ENCODE peak calls at places on chromosome X, in ten cellular contexts. P, B, O, R, N, F, W, C, A and M are unnamed samples.
A peak's percentile ranks its signal among the peaks of the same experiment; 100 is the strongest.

GRCh38 chrX:22652596-22652995 is 347.2 kb upstream of the DDX53 start:
- DNase-seq in P (no peak), B (peak; percentile 56), O (no peak), R (no peak), N (peak; percentile 57), F (peak; percentile 13), W (no peak), C (peak; percentile 50), A (peak; percentile 25), M (no peak)

GRCh38 chrX:45602151-45602550 is 401.5 kb upstream of the DIPK2B start:
- DNase-seq in P (no peak), B (peak; percentile 69), O (peak; percentile 26), R (no peak), N (peak; percentile 20), F (no peak), W (no peak), C (peak; percentile 30), A (peak; percentile 37), M (no peak)

GRCh38 chrX:64190136-64190740 is 15.3 kb downstream of the AMER1 start:
- DNase-seq in P (no peak), B (no peak), O (no peak), R (no peak), N (no peak), F (no peak), W (no peak), C (no peak), A (no peak), M (no peak)

GRCh38 chrX:134692990-134693389 is 34.7 kb upstream of the PLAC1 start:
- DNase-seq in P (no peak), B (peak; percentile 86), O (peak; percentile 28), R (no peak), N (peak; percentile 88), F (no peak), W (no peak), C (peak; percentile 78), A (peak; percentile 83), M (no peak)

GRCh38 chrX:20181563-20182329 is 40.1 kb upstream of the EIF1AX start:
- DNase-seq in P (no peak), B (no peak), O (no peak), R (no peak), N (no peak), F (no peak), W (no peak), C (no peak), A (no peak), M (no peak)

GRCh38 chrX:7746861-7747260 is 96.1 kb upstream of the VCX start:
- DNase-seq in P (no peak), B (peak; percentile 5), O (no peak), R (no peak), N (peak; percentile 71), F (peak; percentile 1), W (no peak), C (no peak), A (no peak), M (no peak)

GRCh38 chrX:56994375-56995270 is 718 bp downstream of the SPIN3 start:
- DNase-seq in P (no peak), B (peak; percentile 1), O (no peak), R (no peak), N (peak; percentile 8), F (no peak), W (no peak), C (peak; percentile 13), A (peak; percentile 8), M (no peak)

GRCh38 chrX:141815904-141816303 is 22.2 kb upstream of the MAGEC3 start:
- DNase-seq in P (no peak), B (no peak), O (no peak), R (no peak), N (no peak), F (no peak), W (no peak), C (no peak), A (no peak), M (no peak)

GRCh38 chrX:129493643-129494042 is 29.6 kb downstream of the SMARCA1 start:
- DNase-seq in P (no peak), B (peak; percentile 67), O (peak; percentile 49), R (no peak), N (peak; percentile 77), F (peak; percentile 21), W (no peak), C (peak; percentile 63), A (peak; percentile 35), M (no peak)

GRCh38 chrX:16444353-16444752 is 205.6 kb upstream of the S100G start:
- DNase-seq in P (no peak), B (peak; percentile 82), O (peak; percentile 69), R (no peak), N (peak; percentile 81), F (peak; percentile 90), W (no peak), C (peak; percentile 89), A (peak; percentile 56), M (no peak)

GRCh38 chrX:15686818-15687685 is 22.4 kb upstream of the CLTRN start:
- DNase-seq in P (peak; percentile 31), B (peak; percentile 41), O (peak; percentile 46), R (peak; percentile 66), N (peak; percentile 68), F (peak; percentile 78), W (peak; percentile 68), C (peak; percentile 61), A (peak; percentile 70), M (peak; percentile 32)

GRCh38 chrX:71660562-71661416 is 6.6 kb upstream of the LOC101059915 start:
- DNase-seq in P (no peak), B (no peak), O (no peak), R (no peak), N (no peak), F (no peak), W (no peak), C (no peak), A (no peak), M (no peak)

GRCh38 chrX:115968436-115969252 is 201.9 kb upstream of the AGTR2 start:
- DNase-seq in P (no peak), B (peak; percentile 30), O (no peak), R (no peak), N (peak; percentile 56), F (peak; percentile 59), W (peak; percentile 5), C (no peak), A (peak; percentile 39), M (peak; percentile 19)

GRCh38 chrX:155968106-155968714 is 29.3 kb upstream of the IL9R start:
- DNase-seq in P (no peak), B (no peak), O (no peak), R (no peak), N (no peak), F (no peak), W (no peak), C (no peak), A (no peak), M (no peak)

GRCh38 chrX:133645977-133646750 is 230.9 kb upstream of the GPC4 start:
- DNase-seq in P (no peak), B (peak; percentile 84), O (no peak), R (no peak), N (peak; percentile 93), F (peak; percentile 71), W (no peak), C (peak; percentile 53), A (peak; percentile 92), M (no peak)

GRCh38 chrX:108090474-108091265 is 672 bp downstream of the PSMD10 start:
- DNase-seq in P (no peak), B (peak; percentile 53), O (peak; percentile 61), R (no peak), N (peak; percentile 51), F (peak; percentile 19), W (no peak), C (peak; percentile 44), A (peak; percentile 40), M (no peak)

DNA sequence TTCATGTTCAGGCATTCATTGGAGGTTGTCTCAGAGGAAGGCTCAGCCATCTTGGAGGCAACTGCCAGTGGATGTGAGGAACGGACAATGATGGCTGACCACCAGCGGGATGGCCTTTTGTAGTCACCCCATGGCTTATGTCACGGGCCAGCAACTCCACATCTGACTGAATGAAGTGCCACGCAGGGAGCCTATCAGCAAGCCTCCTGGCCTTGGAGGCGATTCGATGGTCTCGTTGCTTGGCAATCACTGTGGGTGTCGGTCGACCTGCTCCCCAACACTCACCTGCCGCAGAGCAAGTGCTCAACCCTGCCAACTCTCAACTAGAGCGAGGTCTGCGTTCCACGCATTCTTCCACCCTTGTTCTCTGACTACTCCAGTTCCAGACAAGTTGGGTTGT is 7.4 kb downstream of the H2BW2 start:
- DNase-seq in P (no peak), B (no peak), O (no peak), R (no peak), N (no peak), F (no peak), W (no peak), C (no peak), A (no peak), M (no peak)
- TF ChIP-seq CTCF in P (no peak), B (no peak), O (no peak), R (no peak), N (no peak), F (no peak), W (no peak), C (no peak), A (no peak), M (no peak)

DNA sequence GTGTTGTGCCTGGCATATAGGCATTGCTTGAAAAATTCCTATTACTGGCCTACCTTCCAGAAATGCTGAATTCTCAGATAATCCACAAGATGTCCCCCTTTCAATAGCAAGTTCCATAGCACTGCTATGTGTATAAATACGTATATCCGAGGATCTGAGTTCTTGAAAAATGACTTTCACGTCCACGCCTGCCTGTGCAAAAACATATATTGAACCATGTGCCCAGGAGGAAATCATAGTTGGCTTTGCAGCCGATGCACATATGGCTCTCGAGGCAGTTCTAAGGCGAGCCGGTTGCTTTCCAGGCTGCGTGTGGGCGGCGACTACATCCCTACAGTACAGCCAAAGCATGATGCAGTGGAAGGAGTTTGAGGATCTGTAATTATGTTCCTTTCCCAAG is 55.4 kb upstream of the ESX1 start:
- DNase-seq in P (no peak), B (peak; percentile 41), O (peak; percentile 18), R (no peak), N (peak; percentile 60), F (peak; percentile 48), W (no peak), C (peak; percentile 47), A (peak; percentile 52), M (no peak)
- TF ChIP-seq CTCF in P (no peak), B (peak; percentile 21), O (peak; percentile 61), R (no peak), N (peak; percentile 54), F (peak; percentile 38), W (no peak), C (peak; percentile 61), A (peak; percentile 52), M (no peak)

GRCh38 chrX:24676403-24677024 is 17.2 kb upstream of the POLA1 start:
- DNase-seq in P (no peak), B (no peak), O (no peak), R (no peak), N (peak; percentile 5), F (peak; percentile 37), W (no peak), C (no peak), A (peak; percentile 8), M (peak; percentile 19)
- TF ChIP-seq CTCF in P (peak; percentile 48), B (peak; percentile 45), O (peak; percentile 72), R (no peak), N (peak; percentile 53), F (peak; percentile 40), W (peak; percentile 52), C (peak; percentile 50), A (peak; percentile 69), M (peak; percentile 36)

DNA sequence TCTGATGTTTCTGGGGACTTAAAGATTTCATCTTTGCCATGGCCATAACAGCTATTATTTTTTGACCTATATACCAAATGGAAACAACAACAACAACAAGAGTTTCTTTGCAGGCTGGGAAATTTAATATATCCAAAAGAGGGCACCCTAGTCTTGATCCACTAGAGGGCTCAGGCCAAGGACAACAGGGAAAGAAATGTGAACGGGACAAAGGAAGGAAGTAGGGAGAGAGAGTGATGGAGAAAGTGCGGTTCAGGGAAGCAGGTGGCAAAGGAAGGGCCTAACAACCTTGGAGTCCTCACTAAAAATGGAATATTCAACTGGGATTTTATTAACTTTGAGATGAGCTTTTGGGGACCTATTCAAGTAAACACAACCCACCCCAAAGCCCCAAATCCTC is 67.8 kb upstream of the SCML1 start:
- DNase-seq in P (no peak), B (no peak), O (no peak), R (no peak), N (no peak), F (no peak), W (no peak), C (no peak), A (no peak), M (no peak)
- TF ChIP-seq CTCF in P (no peak), B (no peak), O (peak; percentile 23), R (no peak), N (no peak), F (no peak), W (no peak), C (no peak), A (no peak), M (no peak)